ENCODE peak calls at places on chromosome 7, in five cellular contexts. One of them, this sample, is unnamed.

GRCh38 chr7:149884541-149884940 is 10.8 kb downstream of the ATP6V0E2 start:
- DNase-seq in nucleus accumbens: no peak
- DNase-seq in MV-4-11: no peak
- DNase-seq in stimulated activated CD4-positive, alpha-beta T cell treated with anti-CD3 and anti-CD28 coated beads, Interleukin-2, amount 100 ng/mL, for 24 hours: no peak
- DNase-seq in BJ: no peak
- DNase-seq in this sample: no peak

GRCh38 chr7:31228957-31229356 is 111.6 kb downstream of the NEUROD6 start:
- DNase-seq in nucleus accumbens: no peak
- DNase-seq in MV-4-11: no peak
- DNase-seq in stimulated activated CD4-positive, alpha-beta T cell treated with anti-CD3 and anti-CD28 coated beads, Interleukin-2, amount 100 ng/mL, for 24 hours: no peak
- DNase-seq in BJ: no peak
- DNase-seq in this sample: no peak

GRCh38 chr7:73919694-73920375 is 58.9 kb downstream of the TMEM270 start:
- DNase-seq in nucleus accumbens: no peak
- DNase-seq in MV-4-11: no peak
- DNase-seq in stimulated activated CD4-positive, alpha-beta T cell treated with anti-CD3 and anti-CD28 coated beads, Interleukin-2, amount 100 ng/mL, for 24 hours: no peak
- DNase-seq in BJ: no peak
- DNase-seq in this sample: no peak

GRCh38 chr7:50265968-50266694 is 38.4 kb upstream of the IKZF1 start:
- DNase-seq in nucleus accumbens: no peak
- DNase-seq in MV-4-11: no peak
- DNase-seq in stimulated activated CD4-positive, alpha-beta T cell treated with anti-CD3 and anti-CD28 coated beads, Interleukin-2, amount 100 ng/mL, for 24 hours: no peak
- DNase-seq in BJ: no peak
- DNase-seq in this sample: no peak

GRCh38 chr7:55265836-55266235 is 99.3 kb upstream of the LANCL2 start:
- DNase-seq in nucleus accumbens: no peak
- DNase-seq in MV-4-11: no peak
- DNase-seq in stimulated activated CD4-positive, alpha-beta T cell treated with anti-CD3 and anti-CD28 coated beads, Interleukin-2, amount 100 ng/mL, for 24 hours: no peak
- DNase-seq in BJ: no peak
- DNase-seq in this sample: no peak

GRCh38 chr7:75711076-75711475 is 27.7 kb downstream of the HIP1 start:
- DNase-seq in nucleus accumbens: no peak
- DNase-seq in MV-4-11: peak; percentile 52
- DNase-seq in stimulated activated CD4-positive, alpha-beta T cell treated with anti-CD3 and anti-CD28 coated beads, Interleukin-2, amount 100 ng/mL, for 24 hours: no peak
- DNase-seq in BJ: no peak
- DNase-seq in this sample: no peak

GRCh38 chr7:107145072-107145838 is 23.5 kb upstream of the HBP1 start:
- DNase-seq in nucleus accumbens: no peak
- DNase-seq in MV-4-11: no peak
- DNase-seq in stimulated activated CD4-positive, alpha-beta T cell treated with anti-CD3 and anti-CD28 coated beads, Interleukin-2, amount 100 ng/mL, for 24 hours: no peak
- DNase-seq in BJ: no peak
- DNase-seq in this sample: no peak

GRCh38 chr7:88668591-88668990 is 90.9 kb upstream of the ZNF804B start:
- DNase-seq in nucleus accumbens: no peak
- DNase-seq in MV-4-11: no peak
- DNase-seq in stimulated activated CD4-positive, alpha-beta T cell treated with anti-CD3 and anti-CD28 coated beads, Interleukin-2, amount 100 ng/mL, for 24 hours: no peak
- DNase-seq in BJ: no peak
- DNase-seq in this sample: no peak